ENCODE peak calls at places on chromosomes 1 and 21, in four cellular contexts. I, L, E and U are unnamed samples.

GRCh38 chr1:53606197-53607095 is 132.5 kb downstream of the GLIS1 start:
- DNase-seq in I (no peak), L (no peak), E (no peak), U (no peak)

GRCh38 chr1:60911980-60912692 is 170.2 kb upstream of the NFIA start:
- DNase-seq in I (no peak), L (no peak), E (no peak), U (no peak)

GRCh38 chr1:21899972-21900371 is 37.1 kb downstream of the HSPG2 start:
- DNase-seq in I (no peak), L (no peak), E (peak), U (peak)

GRCh38 chr1:104780470-104781078 is 1030.9 kb downstream of the AMY1C start:
- DNase-seq in I (peak), L (no peak), E (no peak), U (peak)

GRCh38 chr21:35873441-35873840 is 186.9 kb downstream of the SETD4 start:
- DNase-seq in I (no peak), L (no peak), E (no peak), U (no peak)

GRCh38 chr1:107782192-107782845 is 182.7 kb downstream of the VAV3 start:
- DNase-seq in I (peak), L (no peak), E (peak), U (peak)

GRCh38 chr1:167083871-167084270 is 6.3 kb downstream of the GPA33 start:
- DNase-seq in I (no peak), L (no peak), E (no peak), U (no peak)

GRCh38 chr1:45490121-45490622 is 791 bp downstream of the TESK2 start:
- DNase-seq in I (peak), L (no peak), E (no peak), U (no peak)

GRCh38 chr21:36882776-36883175 is 83.7 kb downstream of the HLCS start:
- DNase-seq in I (no peak), L (no peak), E (no peak), U (no peak)

GRCh38 chr1:219271914-219272545 is 98.4 kb downstream of the LYPLAL1 start:
- DNase-seq in I (no peak), L (no peak), E (peak), U (peak)

GRCh38 chr1:246008256-246008901 is 498.7 kb downstream of the SMYD3 start:
- DNase-seq in I (no peak), L (no peak), E (no peak), U (no peak)

GRCh38 chr1:52413410-52414104 is 9.2 kb downstream of the PRPF38A start:
- DNase-seq in I (no peak), L (no peak), E (no peak), U (no peak)

GRCh38 chr21:31220567-31220966 is 123.5 kb downstream of the TIAM1 start:
- DNase-seq in I (no peak), L (no peak), E (no peak), U (peak)

GRCh38 chr1:198669023-198669698 is 30.3 kb downstream of the PTPRC start:
- DNase-seq in I (no peak), L (peak), E (peak), U (no peak)

GRCh38 chr1:6222644-6223043 is 13.1 kb downstream of the ICMT start:
- DNase-seq in I (no peak), L (no peak), E (no peak), U (peak)

GRCh38 chr1:154327466-154328317 is 2.4 kb downstream of the ATP8B2 start:
- DNase-seq in I (no peak), L (no peak), E (no peak), U (no peak)

GRCh38 chr21:30408782-30409494 is 13.1 kb downstream of the KRTAP13-1 start:
- DNase-seq in I (peak), L (no peak), E (peak), U (peak)

GRCh38 chr1:1341549-1342021 is 7.6 kb downstream of the DVL1 start:
- DNase-seq in I (no peak), L (no peak), E (no peak), U (no peak)

GRCh38 chr1:200889571-200889970 is 5.1 kb upstream of the INAVA start:
- DNase-seq in I (no peak), L (no peak), E (no peak), U (no peak)

GRCh38 chr1:75092141-75092540 is 42.0 kb upstream of the LHX8 start:
- DNase-seq in I (no peak), L (no peak), E (no peak), U (no peak)

GRCh38 chr1:172125812-172126430 is 284.6 kb downstream of the DNM3 start:
- DNase-seq in I (no peak), L (no peak), E (no peak), U (no peak)

GRCh38 chr1:99268021-99268420 is 3.7 kb downstream of the PLPPR4 start:
- DNase-seq in I (no peak), L (no peak), E (no peak), U (no peak)

GRCh38 chr1:201536542-201536941 is 2.4 kb upstream of the NAV1 start:
- DNase-seq in I (no peak), L (no peak), E (peak), U (peak)

GRCh38 chr1:175131100-175131499 is 61.5 kb downstream of the KIAA0040 start:
- DNase-seq in I (no peak), L (no peak), E (no peak), U (no peak)

GRCh38 chr1:204709021-204709420 is 23.5 kb upstream of the LRRN2 start:
- DNase-seq in I (no peak), L (no peak), E (no peak), U (no peak)

GRCh38 chr1:25873120-25873519 is 2.4 kb downstream of the PAQR7 start:
- DNase-seq in I (no peak), L (no peak), E (no peak), U (no peak)

GRCh38 chr1:94527447-94528031 is 14.0 kb downstream of the F3 start:
- DNase-seq in I (peak), L (no peak), E (peak), U (peak)

GRCh38 chr1:153616144-153616884 is at the start of gene S100A14:
- DNase-seq in I (no peak), L (no peak), E (no peak), U (no peak)

GRCh38 chr1:234887026-234887910 is 241.4 kb downstream of the TOMM20 start:
- DNase-seq in I (no peak), L (no peak), E (no peak), U (no peak)

GRCh38 chr1:151145158-151146071 is 1.0 kb downstream of the SEMA6C start:
- DNase-seq in I (no peak), L (no peak), E (no peak), U (peak)